ENCODE peak calls at places on chromosome 7, in five cellular contexts. E, O, W, A and N are unnamed samples.

GRCh38 chr7:27194002-27194352 is 5.9 kb downstream of the HOXA13 start:
- DNase-seq in E (no peak), O (no peak), W (no peak), A (no peak), N (no peak)

GRCh38 chr7:78224923-78225322 is 426.4 kb downstream of the PHTF2 start:
- DNase-seq in E (no peak), O (no peak), W (no peak), A (no peak), N (no peak)

GRCh38 chr7:93574646-93575554 is at the start of gene CALCR:
- DNase-seq in E (peak; percentile 11), O (no peak), W (no peak), A (no peak), N (peak; percentile 73)

GRCh38 chr7:138328215-138328614 is 131.8 kb upstream of the TRIM24 start:
- DNase-seq in E (no peak), O (no peak), W (no peak), A (peak; percentile 87), N (no peak)

GRCh38 chr7:85068796-85069195 is 118.1 kb downstream of the SEMA3D start:
- DNase-seq in E (no peak), O (no peak), W (no peak), A (no peak), N (no peak)

GRCh38 chr7:38880035-38880434 is 29.0 kb downstream of the VPS41 start:
- DNase-seq in E (no peak), O (no peak), W (no peak), A (no peak), N (no peak)

GRCh38 chr7:112080974-112081373 is 125.2 kb downstream of the DOCK4 start:
- DNase-seq in E (no peak), O (no peak), W (peak; percentile 64), A (no peak), N (no peak)

GRCh38 chr7:105306160-105306784 is 82.4 kb downstream of the SRPK2 start:
- DNase-seq in E (no peak), O (no peak), W (no peak), A (no peak), N (no peak)

GRCh38 chr7:108363659-108364058 is 92.6 kb downstream of the NRCAM start:
- DNase-seq in E (no peak), O (no peak), W (no peak), A (no peak), N (no peak)

GRCh38 chr7:111931016-111931517 is 275.1 kb downstream of the DOCK4 start:
- DNase-seq in E (no peak), O (no peak), W (no peak), A (peak; percentile 96), N (no peak)

GRCh38 chr7:55065079-55065478 is 46.3 kb downstream of the EGFR start:
- DNase-seq in E (peak; percentile 84), O (no peak), W (peak; percentile 31), A (no peak), N (no peak)
- TF ChIP-seq KDM1A in E (no peak), O (no peak), W (no peak), A (no peak), N (no peak)

DNA sequence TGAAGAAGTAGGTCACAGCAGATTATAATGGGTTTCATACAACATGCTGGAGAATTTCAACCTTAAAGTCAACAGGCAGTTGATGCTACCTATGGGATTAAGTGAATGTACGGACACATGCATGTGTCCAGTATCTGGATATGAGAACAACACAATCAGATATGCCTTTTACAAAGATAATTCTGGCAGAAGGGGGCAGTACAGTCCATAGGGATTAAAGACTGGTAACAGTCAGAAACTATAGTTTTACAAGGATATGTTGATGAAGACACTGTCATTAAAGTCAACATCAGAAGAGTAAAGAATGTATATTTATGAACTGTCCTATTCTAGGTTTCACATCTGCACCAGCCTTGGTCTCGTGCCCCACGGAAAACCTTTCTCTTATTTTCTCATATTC is 41.5 kb downstream of the ANKMY2 start:
- DNase-seq in E (no peak), O (no peak), W (no peak), A (peak; percentile 10), N (no peak)
- TF ChIP-seq KDM1A in E (no peak), O (no peak), W (no peak), A (no peak), N (no peak)

GRCh38 chr7:148941598-148942280 is 57.6 kb upstream of the EZH2 start:
- DNase-seq in E (peak; percentile 66), O (peak; percentile 97), W (no peak), A (peak; percentile 84), N (peak; percentile 68)
- TF ChIP-seq KDM1A in E (no peak), O (peak; percentile 72), W (no peak), A (no peak), N (no peak)

DNA sequence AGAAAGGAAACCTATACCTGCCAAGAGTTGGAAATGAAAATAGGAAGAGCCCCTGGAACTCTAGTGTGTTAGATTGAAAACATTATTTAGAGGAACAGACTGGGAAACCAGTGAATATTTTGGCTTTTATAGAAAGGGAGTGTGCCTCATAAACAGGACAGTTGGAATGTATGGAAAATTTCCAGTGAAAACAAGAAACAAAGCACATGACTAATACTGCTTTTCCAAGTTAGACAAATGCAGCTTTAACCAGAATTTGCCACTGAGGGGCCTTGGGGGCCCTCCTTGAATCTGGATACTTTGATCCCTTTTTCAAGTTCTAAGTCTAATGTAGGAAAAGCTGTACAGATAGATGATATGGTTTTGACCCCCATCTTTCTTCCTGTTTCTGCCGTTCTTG is 21.2 kb downstream of the ITGB8 start:
- DNase-seq in E (no peak), O (no peak), W (no peak), A (no peak), N (no peak)
- TF ChIP-seq KDM1A in E (no peak), O (no peak), W (no peak), A (no peak), N (no peak)